ENCODE peak calls at places on chromosomes 5 and 9, in four cellular contexts. E, I, K and T are unnamed samples. For H3K27me3, the result is how much of the 10 kb centered on the place peaks cover.

GRCh38 chr5:83718936-83719495 is 1.6 kb downstream of the HAPLN1 start:
- DNase-seq in I (no peak), E (no peak), K (no peak), T (no peak)

GRCh38 chr5:56681346-56681745 is 134.0 kb upstream of the MAP3K1 start:
- DNase-seq in E (no peak), I (no peak), K (no peak), T (no peak)

GRCh38 chr5:57932761-57933160 is 450.1 kb upstream of the ACTBL2 start:
- DNase-seq in E (no peak), I (peak), K (no peak), T (no peak)

GRCh38 chr9:101639785-101640437 is 45.1 kb upstream of the PPP3R2 start:
- DNase-seq in E (no peak), I (no peak), K (no peak), T (no peak)

GRCh38 chr5:106311230-106311629 is 1359.5 kb downstream of the EFNA5 start:
- DNase-seq in I (no peak), E (no peak), K (no peak), T (no peak)

GRCh38 chr9:111232997-111233790 is 96.8 kb downstream of the OR2K2 start:
- DNase-seq in E (no peak), K (no peak), I (no peak), T (peak)

GRCh38 chr9:69030851-69031645 is 4.5 kb upstream of the FXN start:
- DNase-seq in K (no peak), E (no peak), I (no peak), T (no peak)

GRCh38 chr9:90162819-90163218 is 479.8 kb downstream of the DIRAS2 start:
- DNase-seq in K (no peak), E (no peak), I (no peak), T (no peak)

GRCh38 chr9:133779081-133779480 is 40.9 kb upstream of the SARDH start:
- DNase-seq in E (no peak), I (no peak), K (no peak), T (peak)

GRCh38 chr9:3497406-3497805 is 28.4 kb downstream of the RFX3 start:
- DNase-seq in K (no peak), I (no peak), E (no peak), T (no peak)

GRCh38 chr5:13316191-13316590 is 628.3 kb downstream of the DNAH5 start:
- DNase-seq in E (no peak), K (no peak), I (no peak), T (no peak)

GRCh38 chr5:158413125-158413680 is 554.3 kb upstream of the CLINT1 start:
- DNase-seq in E (no peak), I (no peak), K (no peak), T (no peak)

GRCh38 chr9:131608469-131609115 is 63.3 kb downstream of the PRRT1B start:
- DNase-seq in E (peak), I (peak), K (peak), T (peak)

GRCh38 chr5:137361275-137361674 is 137.9 kb downstream of the SPOCK1 start:
- DNase-seq in E (no peak), I (no peak), K (no peak), T (no peak)

GRCh38 chr5:134438641-134439621 is 27.2 kb upstream of the CDKN2AIPNL start:
- DNase-seq in K (peak), E (peak), I (peak), T (peak)

GRCh38 chr9:75855509-75855908 is 35.0 kb upstream of the PCSK5 start:
- DNase-seq in I (no peak), K (no peak), E (no peak), T (peak)

GRCh38 chr5:56129288-56129687 is 103.8 kb downstream of the ANKRD55 start:
- DNase-seq in E (no peak), K (no peak), I (no peak), T (no peak)

GRCh38 chr5:98968056-98968564 is 39.3 kb upstream of the CHD1 start:
- DNase-seq in K (no peak), E (no peak), I (no peak), T (no peak)

GRCh38 chr5:44546283-44546682 is 157.1 kb upstream of the FGF10 start:
- DNase-seq in E (no peak), I (no peak), K (no peak), T (no peak)

GRCh38 chr9:77194423-77194822 is 17.1 kb downstream of the VPS13A start:
- DNase-seq in E (no peak), I (no peak), K (no peak), T (no peak)

GRCh38 chr9:134620751-134621557 is 20.6 kb upstream of the COL5A1 start:
- DNase-seq in E (no peak), I (no peak), K (peak), T (no peak)

GRCh38 chr5:133603711-133604110 is 8.6 kb downstream of the FSTL4 start:
- DNase-seq in I (no peak), K (no peak), E (no peak), T (no peak)

GRCh38 chr5:78841767-78842166 is 143.3 kb downstream of the ARSB start:
- DNase-seq in E (no peak), K (no peak), I (no peak), T (no peak)

GRCh38 chr9:81224166-81224858 is 465.0 kb downstream of the TLE1 start:
- DNase-seq in I (no peak), K (no peak), E (peak), T (no peak)

GRCh38 chr9:81227507-81228245 is 461.7 kb downstream of the TLE1 start:
- DNase-seq in K (no peak), E (no peak), I (no peak), T (no peak)

GRCh38 chr9:81231011-81231410 is 458.3 kb downstream of the TLE1 start:
- DNase-seq in E (no peak), K (no peak), I (no peak), T (no peak)

DNA sequence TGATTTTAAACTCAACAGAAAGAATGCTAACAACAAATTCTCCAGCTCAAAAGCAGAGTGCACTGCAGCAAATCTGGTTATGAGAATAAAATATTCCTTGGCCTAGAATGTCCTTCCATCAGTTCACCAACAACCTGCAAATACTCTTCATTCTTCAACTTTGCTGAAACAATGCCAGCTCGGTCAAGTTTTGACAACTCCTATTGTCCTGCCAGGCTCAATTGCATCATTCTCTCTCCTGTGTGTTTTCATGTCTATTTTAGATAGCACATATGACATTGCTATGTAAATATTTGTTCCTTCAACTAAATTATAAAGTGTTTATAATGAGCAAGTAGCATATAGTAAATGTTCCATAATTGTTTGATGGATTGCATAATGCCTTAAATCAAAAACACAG is 463.8 kb downstream of the TLE1 start:
- DNase-seq in I (no peak), K (no peak), E (peak), T (no peak)
- H3K27me3 ChIP-seq in I (under half), K (under half), E (under half), T (under half)

GRCh38 chr5:132408965-132409364 is 39.5 kb downstream of the SLC22A5 start:
- DNase-seq in I (no peak), K (no peak), E (no peak), T (no peak)
- H3K4me3 ChIP-seq in I (no peak), K (no peak), E (no peak), T (no peak)

GRCh38 chr5:67400752-67401151 is 204.2 kb upstream of the CD180 start:
- DNase-seq in I (no peak), E (no peak), K (no peak), T (no peak)
- TF ChIP-seq CTCF in I (no peak), E (no peak), K (no peak), T (no peak)

GRCh38 chr5:112351225-112351624 is 67.9 kb downstream of the EPB41L4A start:
- DNase-seq in K (no peak), I (no peak), E (no peak), T (no peak)

GRCh38 chr5:112356178-112356956 is 62.7 kb downstream of the EPB41L4A start:
- DNase-seq in E (no peak), K (no peak), I (no peak), T (no peak)

GRCh38 chr5:112350626-112351025 is 68.5 kb downstream of the EPB41L4A start:
- DNase-seq in I (no peak), K (no peak), E (no peak), T (no peak)

GRCh38 chr5:112353678-112354077 is 65.4 kb downstream of the EPB41L4A start:
- DNase-seq in E (no peak), K (no peak), I (no peak), T (no peak)

GRCh38 chr5:112355058-112355685 is 63.9 kb downstream of the EPB41L4A start:
- DNase-seq in E (no peak), K (no peak), I (no peak), T (no peak)
- H3K27me3 ChIP-seq in E (under half), K (under half), I (under half), T (under half)

DNA sequence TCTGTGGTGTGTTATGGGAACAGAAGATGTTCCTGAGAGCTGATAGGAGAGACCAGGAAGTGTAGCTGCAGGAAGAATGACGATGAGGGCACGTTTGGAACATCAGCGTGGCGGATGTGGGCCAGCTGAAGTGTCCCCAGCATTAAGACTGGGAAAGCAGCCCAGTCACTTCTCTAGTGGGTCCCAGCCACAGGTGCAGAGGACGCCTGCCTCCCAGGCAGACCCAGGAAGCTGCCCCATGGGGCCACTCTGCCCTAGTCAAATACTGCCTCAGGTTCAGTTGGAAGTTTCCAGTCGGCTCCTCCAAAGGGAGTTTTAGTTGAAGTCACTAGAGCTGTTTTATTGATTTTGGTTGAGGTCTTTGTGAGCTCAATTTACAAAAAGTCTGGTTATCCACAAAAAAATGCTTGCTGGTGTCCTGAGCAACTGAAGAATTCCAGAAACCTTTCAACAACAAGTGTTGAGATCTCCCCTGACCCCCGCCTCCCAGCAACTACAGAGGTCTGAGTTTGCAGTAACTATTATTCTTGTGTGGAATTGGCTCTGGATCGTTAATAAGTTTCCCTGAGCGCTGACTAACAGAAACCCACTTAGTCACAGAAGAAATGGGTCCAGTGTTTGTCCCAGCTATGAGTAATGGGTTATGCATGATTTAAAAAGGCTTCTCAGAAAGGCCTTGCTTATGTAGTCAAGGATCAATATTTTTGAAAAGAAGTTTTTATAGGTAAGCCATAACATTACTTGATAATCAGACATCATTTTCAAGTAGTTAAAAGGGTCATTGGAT is 294.1 kb downstream of the FANCC start:
- DNase-seq in I (no peak), E (no peak), K (no peak), T (peak)
- H3K4me3 ChIP-seq in I (no peak), E (no peak), K (no peak), T (no peak)

GRCh38 chr5:173165193-173165988 is 21.1 kb downstream of the BNIP1 start:
- DNase-seq in K (no peak), E (no peak), I (no peak), T (peak)
- TF ChIP-seq CTCF in K (no peak), E (no peak), I (no peak), T (peak)

GRCh38 chr9:93815135-93815534 is 140.0 kb downstream of the BARX1 start:
- DNase-seq in I (no peak), E (no peak), K (no peak), T (no peak)
- H3K27me3 ChIP-seq in I (under half), E (under half), K (under half), T (under half)